ENCODE peak calls at places on chromosome 2, in nine cellular contexts. D is tibial artery, R is pancreas, C is DND-41, S is foreskin fibroblast, A is epithelial cell of esophagus, G is left ventricle myocardium inferior, Q is WERI-Rb-1, P is IMR-90. I is an unnamed sample.

GRCh38 chr2:43031471-43032224 is 194.8 kb downstream of the ZFP36L2 start:
- DNase-seq in P (no peak), R (no peak), C (no peak), S (no peak), A (no peak), D (no peak), G (no peak), Q (no peak), I (no peak)

GRCh38 chr2:222196159-222196558 is 102.6 kb downstream of the PAX3 start:
- DNase-seq in A (no peak), C (no peak), S (peak), D (no peak), P (no peak), G (no peak), Q (no peak), R (no peak), I (no peak)

GRCh38 chr2:40451926-40452605 is at the start of gene SLC8A1:
- DNase-seq in C (peak), A (peak), D (no peak), P (peak), G (peak), Q (peak), R (no peak), S (peak), I (no peak)

GRCh38 chr2:238263204-238264071 is 23.6 kb upstream of the HES6 start:
- DNase-seq in P (peak), A (peak), G (peak), Q (peak), D (peak), R (peak), S (peak), C (peak), I (peak)

GRCh38 chr2:190507135-190507534 is 27.4 kb downstream of the NEMP2 start:
- DNase-seq in A (no peak), P (no peak), R (no peak), D (no peak), C (no peak), S (no peak), Q (no peak), G (no peak), I (no peak)

GRCh38 chr2:165499131-165499530 is 29.6 kb downstream of the CSRNP3 start:
- DNase-seq in D (no peak), G (no peak), C (no peak), Q (no peak), A (no peak), P (no peak), R (no peak), S (peak), I (no peak)

GRCh38 chr2:166134252-166135151 is 6.7 kb upstream of the SCN1A start:
- DNase-seq in S (no peak), C (no peak), Q (no peak), P (no peak), A (no peak), G (no peak), R (peak), D (no peak), I (no peak)

GRCh38 chr2:57440437-57440836 is 606.2 kb upstream of the VRK2 start:
- DNase-seq in C (no peak), Q (no peak), R (no peak), A (no peak), P (no peak), G (no peak), S (no peak), D (no peak), I (no peak)

GRCh38 chr2:29802976-29803375 is 118.4 kb downstream of the ALK start:
- DNase-seq in A (peak), S (peak), Q (no peak), R (no peak), G (no peak), D (no peak), C (no peak), P (no peak), I (no peak)

GRCh38 chr2:1606421-1607235 is 137.7 kb downstream of the PXDN start:
- DNase-seq in C (no peak), G (no peak), P (peak), A (no peak), R (no peak), S (peak), Q (no peak), D (no peak), I (no peak)

GRCh38 chr2:218964041-218964771 is 4.7 kb downstream of the CDK5R2 start:
- DNase-seq in D (no peak), S (peak), R (no peak), G (no peak), Q (peak), A (peak), P (peak), C (no peak), I (no peak)

GRCh38 chr2:86636842-86637241 is 13.2 kb upstream of the RNF103 start:
- DNase-seq in D (no peak), Q (no peak), P (no peak), C (no peak), R (no peak), A (no peak), G (no peak), S (no peak), I (no peak)

GRCh38 chr2:47867205-47867604 is 39.1 kb downstream of the FBXO11 start:
- DNase-seq in P (peak), A (peak), R (peak), G (no peak), S (peak), Q (no peak), C (no peak), D (peak), I (no peak)

GRCh38 chr2:188410504-188411235 is 119.0 kb downstream of the GULP1 start:
- DNase-seq in Q (no peak), G (no peak), A (peak), C (no peak), S (peak), D (no peak), R (no peak), P (peak), I (no peak)

GRCh38 chr2:189217546-189217945 is 38.0 kb upstream of the COL5A2 start:
- DNase-seq in S (peak), Q (no peak), C (no peak), P (peak), R (no peak), A (no peak), D (no peak), G (no peak), I (no peak)

GRCh38 chr2:16650287-16651249 is 15.1 kb downstream of the CYRIA start:
- DNase-seq in S (peak), A (peak), Q (no peak), G (no peak), R (no peak), P (peak), D (no peak), C (no peak), I (no peak)

GRCh38 chr2:14425869-14426268 is 206.6 kb upstream of the LRATD1 start:
- DNase-seq in C (no peak), G (no peak), P (no peak), R (no peak), Q (no peak), A (no peak), D (no peak), S (no peak), I (no peak)

GRCh38 chr2:188114014-188114413 is 177.7 kb upstream of the GULP1 start:
- DNase-seq in R (no peak), C (no peak), A (no peak), Q (no peak), P (peak), G (no peak), D (no peak), S (peak), I (no peak)

GRCh38 chr2:144358979-144359541 is 160.9 kb downstream of the ZEB2 start:
- DNase-seq in P (peak), C (no peak), A (peak), R (no peak), S (peak), Q (no peak), G (no peak), D (no peak), I (peak)

GRCh38 chr2:117212562-117212961 is 601.9 kb upstream of the DDX18 start:
- DNase-seq in S (no peak), C (no peak), R (no peak), A (no peak), G (no peak), P (no peak), D (no peak), Q (no peak), I (no peak)

GRCh38 chr2:170369894-170370293 is 191.9 kb downstream of the MYO3B start:
- DNase-seq in A (peak), Q (no peak), S (peak), D (no peak), P (peak), G (no peak), C (no peak), R (no peak), I (no peak)

GRCh38 chr2:86251840-86252266 is 52.6 kb downstream of the MRPL35 start:
- DNase-seq in D (no peak), C (no peak), R (no peak), A (no peak), Q (no peak), S (no peak), G (peak), P (no peak), I (no peak)

GRCh38 chr2:208407667-208408066 is 1.1 kb downstream of the PTH2R start:
- DNase-seq in C (no peak), S (peak), R (no peak), A (peak), D (no peak), Q (peak), G (no peak), P (peak), I (peak)

GRCh38 chr2:70775148-70775547 is 7.1 kb upstream of the ADD2 start:
- DNase-seq in A (no peak), S (no peak), G (no peak), D (no peak), P (no peak), R (no peak), C (no peak), Q (no peak), I (no peak)

GRCh38 chr2:164841719-164842623 is at the start of gene COBLL1:
- DNase-seq in A (peak), R (peak), Q (peak), D (peak), S (peak), P (peak), G (peak), C (peak), I (peak)

GRCh38 chr2:9941196-9941995 is 10.1 kb upstream of the GRHL1 start:
- DNase-seq in A (peak), S (peak), Q (no peak), P (peak), R (no peak), C (no peak), D (no peak), G (no peak), I (peak)

GRCh38 chr2:242098445-242099128 is 229.1 kb downstream of the RTP5 start:
- DNase-seq in D (no peak), Q (no peak), A (no peak), G (no peak), S (peak), C (no peak), P (peak), R (no peak), I (peak)

GRCh38 chr2:145431181-145431951 is 911.4 kb upstream of the ZEB2 start:
- DNase-seq in S (no peak), R (peak), D (no peak), C (no peak), A (peak), Q (peak), P (no peak), G (no peak), I (no peak)

GRCh38 chr2:70767699-70768584 is at the start of gene ADD2:
- DNase-seq in G (peak), P (peak), Q (peak), C (no peak), R (peak), A (peak), S (peak), D (no peak), I (peak)

GRCh38 chr2:112020561-112020960 is 34.5 kb upstream of the TMEM87B start:
- DNase-seq in S (peak), G (no peak), D (no peak), Q (no peak), A (no peak), R (no peak), C (no peak), P (no peak), I (no peak)

GRCh38 chr2:221210686-221211085 is 361.4 kb downstream of the EPHA4 start:
- DNase-seq in S (no peak), G (no peak), Q (no peak), R (no peak), P (no peak), D (no peak), C (no peak), A (no peak), I (no peak)

GRCh38 chr2:120451334-120451733 is 105.4 kb downstream of the INHBB start:
- DNase-seq in Q (no peak), S (no peak), A (no peak), G (no peak), P (no peak), C (no peak), R (no peak), D (no peak), I (no peak)

GRCh38 chr2:224024270-224024669 is 14.8 kb downstream of the SERPINE2 start:
- DNase-seq in R (no peak), Q (no peak), D (no peak), S (no peak), P (no peak), A (no peak), G (no peak), C (no peak), I (no peak)

GRCh38 chr2:110748489-110748867 is 16.1 kb downstream of the ACOXL start:
- DNase-seq in G (no peak), Q (no peak), D (no peak), R (no peak), P (peak), A (no peak), C (peak), S (no peak), I (peak)

GRCh38 chr2:181036848-181037603 is 56.6 kb downstream of the UBE2E3 start:
- DNase-seq in R (no peak), P (peak), A (peak), Q (no peak), C (peak), S (peak), D (no peak), G (no peak), I (no peak)

GRCh38 chr2:7813541-7814310 is 868.1 kb upstream of the ID2 start:
- DNase-seq in R (no peak), C (no peak), Q (no peak), A (no peak), G (no peak), P (peak), D (no peak), S (peak), I (no peak)

GRCh38 chr2:7812231-7812995 is 869.4 kb upstream of the ID2 start:
- DNase-seq in R (no peak), A (peak), Q (no peak), C (no peak), D (no peak), S (peak), P (peak), G (no peak), I (no peak)

GRCh38 chr2:7811073-7811472 is 870.8 kb upstream of the ID2 start:
- DNase-seq in P (no peak), R (no peak), D (no peak), G (no peak), Q (no peak), S (no peak), A (no peak), C (no peak), I (no peak)

DNA sequence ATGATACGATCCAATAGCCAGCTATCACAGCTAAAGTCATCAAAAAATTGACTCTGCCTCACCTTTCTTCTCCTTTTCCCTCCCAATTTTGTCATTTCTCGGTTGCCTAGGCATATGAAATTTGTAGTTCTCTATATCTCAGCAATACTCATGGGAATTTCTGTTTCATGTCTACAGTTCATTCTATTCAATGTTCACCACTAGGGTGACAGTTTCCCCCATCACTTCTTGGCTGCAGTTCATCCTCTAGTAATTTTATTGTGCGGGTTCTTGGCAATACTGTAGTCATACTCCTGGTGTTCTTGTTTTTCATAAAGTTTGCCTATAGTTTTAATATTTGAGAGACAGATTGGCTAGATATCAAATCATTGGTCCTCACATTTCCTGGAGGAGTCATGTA is 872.2 kb upstream of the ID2 start:
- DNase-seq in P (no peak), S (no peak), G (no peak), C (no peak), Q (no peak), D (no peak), R (no peak), A (no peak), I (no peak)
- TF ChIP-seq CTCF in P (no peak), S (no peak), G (no peak), C (no peak), Q (no peak), D (no peak), R (no peak), A (no peak), I (no peak)

DNA sequence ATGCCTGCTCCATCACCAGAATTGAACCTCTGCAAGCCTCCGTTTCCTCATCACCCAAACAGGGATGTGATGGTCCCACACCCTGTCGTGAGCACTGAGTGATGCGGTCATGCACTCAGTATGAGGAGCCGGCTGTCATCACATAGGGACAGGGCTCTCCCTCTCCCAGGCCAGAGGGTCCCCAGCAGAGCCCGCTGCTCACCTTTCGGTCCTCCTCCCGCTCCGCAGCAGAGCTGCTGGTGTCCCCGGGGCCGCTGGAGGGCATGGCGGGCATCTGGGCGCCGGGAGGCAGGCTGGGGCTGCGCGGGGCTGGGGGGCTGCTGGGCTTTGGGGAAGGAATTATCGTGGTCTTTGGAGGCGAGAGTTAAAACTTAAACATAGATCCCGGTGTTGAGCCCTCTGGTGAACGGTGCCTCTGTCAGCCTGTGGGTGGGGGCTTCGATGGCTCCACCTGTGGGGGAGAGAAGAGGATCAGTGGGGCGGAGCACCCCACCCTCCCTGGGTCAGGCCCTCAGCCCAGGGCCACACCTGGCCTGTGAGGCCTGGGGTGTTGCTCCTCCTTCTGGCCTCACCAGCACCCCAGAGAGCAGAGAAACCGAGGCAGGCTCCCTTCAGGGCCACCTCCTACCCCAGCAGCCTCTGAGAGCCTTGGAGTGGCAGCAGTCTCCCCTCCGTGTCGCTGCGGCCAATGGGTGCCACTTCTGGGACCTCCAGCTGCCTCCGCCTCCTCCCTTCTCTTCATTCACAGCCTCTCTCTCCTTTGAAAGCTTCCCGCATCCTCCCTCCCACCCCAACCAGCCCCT is 27.8 kb downstream of the DNMT3A start:
- DNase-seq in A (no peak), S (no peak), G (no peak), P (no peak), C (no peak), Q (no peak), R (no peak), D (no peak), I (no peak)
- H3K4me3 ChIP-seq in A (no peak), S (no peak), G (no peak), P (no peak), C (no peak), Q (no peak), R (no peak), D (no peak), I (peak)

GRCh38 chr2:235515364-235515742 is 21.5 kb downstream of the AGAP1 start:
- DNase-seq in S (no peak), R (no peak), Q (no peak), A (no peak), G (no peak), D (no peak), C (no peak), P (no peak), I (no peak)

GRCh38 chr2:235513984-235514626 is 20.3 kb downstream of the AGAP1 start:
- DNase-seq in R (no peak), G (no peak), A (no peak), P (no peak), C (no peak), D (no peak), Q (no peak), S (no peak), I (no peak)

GRCh38 chr2:235516257-235516656 is 22.4 kb downstream of the AGAP1 start:
- DNase-seq in D (no peak), R (no peak), P (no peak), Q (no peak), S (no peak), C (no peak), A (no peak), G (no peak), I (no peak)

GRCh38 chr2:235515821-235516220 is 22.0 kb downstream of the AGAP1 start:
- DNase-seq in C (no peak), D (no peak), G (no peak), R (no peak), A (no peak), Q (no peak), P (no peak), S (no peak), I (no peak)

DNA sequence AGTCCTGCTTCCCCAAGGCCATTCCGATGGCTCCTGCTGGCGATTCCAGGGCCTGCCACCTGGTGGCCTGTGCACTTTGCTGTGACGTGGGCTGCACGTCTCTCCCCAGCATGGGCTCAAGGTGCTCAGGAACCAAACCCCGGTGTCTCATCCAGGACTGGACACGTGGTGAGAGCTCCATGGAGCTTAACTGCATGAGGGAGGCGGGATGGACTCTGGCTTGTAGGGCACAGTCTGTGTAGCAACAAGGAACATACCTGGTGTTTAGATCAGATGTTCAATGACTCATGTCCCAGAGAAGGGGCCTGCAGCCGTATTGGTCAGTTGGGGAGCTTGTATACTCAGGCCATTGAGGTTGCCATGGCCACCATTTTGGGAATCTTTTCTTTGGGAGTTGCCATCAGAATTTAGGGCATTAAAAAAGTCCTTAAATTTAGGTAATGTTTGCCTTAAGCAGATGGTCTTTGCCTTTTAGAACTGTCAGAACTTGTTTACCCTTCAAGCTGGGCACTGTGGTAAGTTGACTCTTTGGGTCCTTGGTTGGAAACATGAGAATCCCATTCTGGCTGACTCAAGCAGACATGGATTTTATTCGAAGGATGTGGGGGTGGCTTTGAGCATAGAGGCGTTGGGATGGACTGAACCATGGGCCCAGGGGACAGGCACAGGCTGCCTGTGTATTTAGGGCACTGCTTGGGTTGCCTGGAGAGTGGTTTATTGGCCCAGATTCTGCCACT is 21.0 kb downstream of the AGAP1 start:
- DNase-seq in P (no peak), D (no peak), R (no peak), C (no peak), Q (peak), G (no peak), S (no peak), A (peak), I (no peak)
- TF ChIP-seq CTCF in P (no peak), D (no peak), R (no peak), C (peak), Q (peak), G (no peak), S (no peak), A (no peak), I (no peak)

DNA sequence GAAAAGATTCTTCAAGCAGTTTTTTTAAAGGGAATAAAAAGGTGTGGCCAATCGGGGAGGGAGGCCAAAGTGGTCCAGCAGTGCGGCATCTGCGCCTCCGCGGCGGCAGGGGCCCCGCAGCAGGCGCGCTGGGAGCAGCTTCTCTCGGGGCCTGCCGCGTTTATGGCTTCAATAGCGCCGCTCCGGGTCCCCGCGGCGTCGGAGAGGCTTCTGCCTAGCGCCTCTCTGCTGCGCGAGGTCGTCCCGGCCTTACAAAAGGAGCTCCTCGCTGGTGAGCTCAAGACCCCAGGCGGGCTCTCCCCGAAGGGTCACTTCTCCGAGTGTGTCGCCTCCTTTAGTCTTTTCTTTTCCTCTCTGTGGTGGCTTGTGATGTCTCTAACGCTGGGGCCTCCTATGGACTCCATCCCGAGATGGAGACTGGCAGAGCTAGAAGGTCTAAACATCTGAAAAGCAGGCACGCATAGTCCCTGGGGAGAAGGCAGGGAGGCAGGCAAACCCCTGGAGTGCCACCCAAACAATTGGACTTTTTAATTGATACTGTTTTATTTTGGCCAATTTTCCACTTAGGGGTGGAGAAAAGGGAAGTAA is 67.1 kb downstream of the SUMO1 start:
- DNase-seq in A (no peak), C (no peak), P (no peak), Q (no peak), D (no peak), R (no peak), G (no peak), S (peak), I (no peak)
- H3K4me3 ChIP-seq in A (no peak), C (no peak), P (no peak), Q (no peak), D (peak), R (no peak), G (peak), S (peak), I (no peak)

I was measured in GM12865.